ENCODE peak calls at places on chromosomes 11 and 22, in four cellular contexts. A is K562, O is H1, L is GM12878. D is an unnamed sample.

GRCh38 chr22:37500745-37501144 is 14.6 kb upstream of the MFNG start:
- DNase-seq in A (no peak), O (no peak), L (no peak), D (no peak)

GRCh38 chr11:128653828-128654231 is 40.0 kb upstream of the FLI1 start:
- DNase-seq in L (no peak), A (no peak), O (peak; percentile 57), D (no peak)

GRCh38 chr22:42993651-42994275 is 21.2 kb downstream of the PACSIN2 start:
- DNase-seq in A (no peak), L (no peak), O (no peak), D (peak; percentile 99)

GRCh38 chr22:27970596-27971220 is 51.7 kb upstream of the PITPNB start:
- DNase-seq in L (no peak), A (no peak), O (no peak), D (no peak)

GRCh38 chr11:60870276-60870675 is 2.9 kb downstream of the ZP1 start:
- DNase-seq in L (no peak), A (no peak), O (no peak), D (no peak)

GRCh38 chr11:117980716-117981115 is 5.5 kb upstream of the IL10RA start:
- DNase-seq in L (no peak), A (no peak), O (no peak), D (no peak)

GRCh38 chr11:123261345-123262106 is 66.5 kb upstream of the CLMP start:
- DNase-seq in L (no peak), O (peak; percentile 97), A (peak; percentile 80), D (peak; percentile 40)

GRCh38 chr11:114099392-114100178 is 40.1 kb downstream of the ZBTB16 start:
- DNase-seq in O (no peak), L (no peak), A (no peak), D (no peak)

GRCh38 chr11:15616130-15617105 is 501.7 kb downstream of the INSC start:
- DNase-seq in L (no peak), O (no peak), A (no peak), D (no peak)

GRCh38 chr11:130437848-130438247 is 9.4 kb upstream of the ADAMTS8 start:
- DNase-seq in A (no peak), L (no peak), O (no peak), D (no peak)

GRCh38 chr11:94766656-94767291 is 1.4 kb upstream of the AMOTL1 start:
- DNase-seq in L (no peak), A (peak; percentile 40), O (no peak), D (no peak)

GRCh38 chr11:95487938-95488337 is 256.9 kb upstream of the SESN3 start:
- DNase-seq in O (no peak), A (no peak), L (no peak), D (peak; percentile 3)

GRCh38 chr22:26887916-26888315 is 230.5 kb downstream of the MIAT start:
- DNase-seq in O (peak; percentile 14), A (no peak), L (no peak), D (no peak)

GRCh38 chr11:20754957-20755356 is 85.6 kb downstream of the NELL1 start:
- DNase-seq in L (no peak), O (peak; percentile 56), A (peak; percentile 4), D (peak; percentile 2)

GRCh38 chr22:37442537-37442936 is 15.3 kb upstream of the ELFN2 start:
- DNase-seq in A (no peak), O (no peak), L (no peak), D (peak; percentile 18)

GRCh38 chr11:119320593-119321524 is 3.9 kb upstream of the MCAM start:
- DNase-seq in A (peak; percentile 84), L (no peak), O (peak; percentile 78), D (no peak)

GRCh38 chr11:128830836-128831780 is 36.0 kb downstream of the KCNJ1 start:
- DNase-seq in L (peak; percentile 69), O (peak; percentile 91), A (peak; percentile 76), D (peak; percentile 62)

GRCh38 chr11:67120881-67121710 is 2.0 kb downstream of the KDM2A start:
- DNase-seq in O (no peak), L (peak; percentile 77), A (peak; percentile 31), D (no peak)

GRCh38 chr11:108929241-108929640 is 264.4 kb downstream of the DDX10 start:
- DNase-seq in A (no peak), L (no peak), O (no peak), D (peak; percentile 19)

GRCh38 chr22:43213066-43213465 is 26.1 kb upstream of the TTLL12 start:
- DNase-seq in L (no peak), A (peak; percentile 48), O (peak; percentile 63), D (no peak)

GRCh38 chr11:6567371-6567745 is 36.1 kb downstream of the RRP8 start:
- DNase-seq in A (no peak), L (no peak), O (no peak), D (no peak)

DNA sequence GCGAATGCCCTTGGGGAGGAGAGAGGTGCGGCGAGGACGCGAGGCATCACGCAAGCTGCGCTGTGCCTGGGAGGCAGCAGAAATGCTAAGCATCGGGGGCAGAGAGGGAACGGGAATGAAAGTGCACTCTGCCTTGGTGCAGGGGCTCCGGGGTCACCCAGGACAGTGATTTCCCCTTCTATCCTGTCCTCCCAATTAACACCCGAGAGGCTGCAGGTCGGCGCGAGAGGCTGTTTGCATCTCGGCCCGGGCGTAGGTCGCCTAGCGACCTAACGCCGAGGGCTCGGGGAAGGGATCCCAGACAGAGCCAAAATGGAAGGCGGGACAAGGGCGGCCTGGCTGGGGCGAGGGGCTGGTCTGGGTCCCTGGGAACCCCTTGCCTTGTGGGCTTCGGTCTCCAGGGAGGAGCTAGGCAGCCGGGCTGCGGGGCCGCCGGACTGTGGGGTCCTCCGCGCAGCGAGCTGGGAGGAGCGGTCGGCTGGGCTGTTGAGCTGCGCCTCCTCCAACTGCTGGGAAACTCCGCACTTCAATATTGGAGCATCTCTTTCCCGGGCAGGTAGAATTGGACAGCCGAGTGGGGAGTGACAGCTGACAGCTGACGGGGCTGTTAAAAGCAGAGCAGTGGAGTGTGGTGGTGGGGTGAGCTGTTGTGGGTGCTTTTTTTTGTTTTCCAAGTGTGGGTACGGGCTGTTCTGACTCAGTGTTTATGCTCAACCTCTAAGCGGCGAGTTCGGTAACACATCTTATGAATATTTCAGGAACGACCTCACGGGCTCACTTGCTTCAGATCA is 694 bp downstream of the ELMOD1 start:
- DNase-seq in O (peak; percentile 71), A (no peak), L (no peak), D (no peak)
- TF ChIP-seq EZH2 in O (peak; percentile 81), A (no peak), L (no peak), D (no peak)

GRCh38 chr11:126233391-126233790 is 21.8 kb downstream of the FAM118B start:
- DNase-seq in O (no peak), A (no peak), L (no peak), D (no peak)
- TF ChIP-seq HDAC2 in O (no peak), A (no peak), L (no peak), D (no peak)

GRCh38 chr11:69983897-69984438 is 94.1 kb upstream of the ANO1 start:
- DNase-seq in O (no peak), L (no peak), A (no peak), D (no peak)
- TF ChIP-seq EZH2 in O (no peak), L (no peak), A (no peak), D (no peak)

GRCh38 chr11:102240502-102240901 is 76.8 kb upstream of the BIRC3 start:
- DNase-seq in L (no peak), O (no peak), A (no peak), D (no peak)

GRCh38 chr11:102238287-102238894 is 78.9 kb upstream of the BIRC3 start:
- DNase-seq in L (no peak), O (no peak), A (no peak), D (peak; percentile 57)

GRCh38 chr11:102234779-102235439 is 82.4 kb upstream of the BIRC3 start:
- DNase-seq in L (no peak), A (no peak), O (no peak), D (no peak)

GRCh38 chr11:102239906-102240305 is 77.4 kb upstream of the BIRC3 start:
- DNase-seq in A (no peak), L (no peak), O (no peak), D (no peak)

DNA sequence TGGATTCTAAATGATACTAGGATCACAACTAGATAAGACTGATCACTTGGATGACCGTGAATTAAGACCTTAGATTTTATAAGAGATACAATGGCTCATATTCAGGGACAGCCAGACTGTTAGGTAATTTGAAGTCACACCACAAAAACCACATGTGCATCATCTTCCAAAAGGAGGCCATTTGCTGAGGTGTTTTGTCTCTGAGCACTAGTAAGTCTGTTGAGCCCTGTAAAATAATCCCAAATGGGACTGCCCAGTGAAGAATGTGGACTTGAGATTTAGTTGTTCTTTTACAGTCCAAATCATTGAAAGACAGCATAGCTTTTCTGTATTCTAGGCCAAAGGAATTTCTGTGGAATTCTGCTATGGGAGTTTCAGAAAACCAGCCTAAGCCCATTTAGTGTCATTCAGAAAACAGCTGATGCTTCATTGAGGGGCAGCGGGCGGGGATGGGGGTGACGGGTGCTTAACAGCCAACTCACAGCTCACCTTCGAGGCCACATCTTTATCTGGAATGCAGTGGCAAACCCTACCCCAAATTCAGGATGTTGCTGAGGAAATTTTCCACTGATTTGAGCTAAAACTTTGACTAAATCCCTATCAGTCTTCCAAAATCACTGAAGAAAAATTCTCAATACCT is 80.1 kb upstream of the BIRC3 start:
- DNase-seq in O (no peak), A (no peak), L (no peak), D (no peak)
- TF ChIP-seq HDAC2 in O (no peak), A (no peak), L (no peak), D (no peak)

GRCh38 chr11:3164138-3164539 is 971 bp downstream of the OSBPL5 start:
- DNase-seq in O (no peak), L (no peak), A (no peak), D (no peak)

GRCh38 chr11:3166268-3167142 is 1.4 kb upstream of the OSBPL5 start:
- DNase-seq in A (peak; percentile 48), L (no peak), O (no peak), D (no peak)

GRCh38 chr11:3165916-3166267 is 782 bp upstream of the OSBPL5 start:
- DNase-seq in A (no peak), L (no peak), O (no peak), D (no peak)

GRCh38 chr11:3164540-3165151 is 464 bp downstream of the OSBPL5 start:
- DNase-seq in L (no peak), O (no peak), A (no peak), D (no peak)

DNA sequence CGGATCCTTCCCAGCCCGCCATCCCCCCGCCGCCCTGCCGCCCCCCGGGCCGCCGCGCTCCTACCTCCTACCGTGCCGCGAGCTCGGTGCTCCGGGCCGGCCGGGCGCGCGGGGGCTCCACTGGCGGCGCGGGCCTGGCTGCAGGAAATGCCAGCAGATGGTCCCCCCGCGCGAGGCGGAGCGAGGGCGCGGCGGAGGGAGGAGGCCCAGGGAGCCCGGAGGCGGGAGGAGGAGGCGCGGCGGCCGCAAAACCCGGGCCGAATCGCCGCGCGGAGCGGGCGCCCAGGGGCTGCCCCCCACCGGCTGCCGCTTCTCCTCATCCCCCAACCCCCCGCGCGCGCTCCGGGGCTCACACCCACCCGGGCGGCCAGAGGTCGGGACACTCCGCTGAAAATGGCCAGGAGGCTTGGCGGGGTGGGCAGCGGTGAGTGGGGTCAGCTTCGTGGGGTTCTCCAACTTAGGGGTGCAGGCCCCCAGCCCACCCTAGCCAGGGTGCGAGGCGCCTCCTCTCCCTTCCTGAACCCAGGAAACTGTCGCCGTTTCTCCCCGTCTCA is at the start of gene OSBPL5:
- DNase-seq in L (no peak), O (no peak), A (peak; percentile 81), D (no peak)
- TF ChIP-seq EZH2 in L (no peak), O (no peak), A (no peak), D (peak; percentile 31)

GRCh38 chr11:126465573-126466287 is 110.2 kb downstream of the ST3GAL4 start:
- DNase-seq in L (peak; percentile 53), O (no peak), A (no peak), D (no peak)
- TF ChIP-seq HDAC2 in L (no peak), O (no peak), A (no peak), D (no peak)